ENCODE peak calls at places on chromosomes 3 and 15, in eight cellular contexts. T, Q, A, O, B, Z, H and K are unnamed samples.

GRCh38 chr3:180161770-180162169 is 125.0 kb upstream of the PEX5L start:
- DNase-seq in O (no peak), Z (no peak), H (no peak), T (no peak), Q (no peak), A (no peak), B (no peak), K (no peak)

GRCh38 chr3:14911651-14912050 is 35.7 kb upstream of the NR2C2 start:
- DNase-seq in Q (no peak), O (no peak), A (no peak), Z (no peak), B (no peak), T (no peak), H (no peak), K (no peak)

GRCh38 chr15:52114256-52114655 is 1.7 kb upstream of the BCL2L10 start:
- DNase-seq in O (no peak), Z (no peak), T (no peak), B (no peak), Q (no peak), A (no peak), H (no peak), K (no peak)

GRCh38 chr3:117526485-117527079 is 817.0 kb downstream of the TUSC7 start:
- DNase-seq in A (no peak), T (peak; percentile 34), H (peak; percentile 2), O (peak; percentile 9), B (peak; percentile 27), Z (peak; percentile 55), Q (no peak), K (peak; percentile 73)

GRCh38 chr3:188362405-188362831 is 208.5 kb downstream of the LPP start:
- DNase-seq in B (no peak), T (peak; percentile 92), O (no peak), H (peak; percentile 49), Q (no peak), Z (peak; percentile 69), A (no peak), K (no peak)

GRCh38 chr3:14324224-14324944 is 78.0 kb upstream of the SLC6A6 start:
- DNase-seq in B (no peak), H (peak; percentile 19), O (no peak), A (peak; percentile 68), Z (peak; percentile 13), Q (peak; percentile 43), T (peak; percentile 2), K (no peak)

GRCh38 chr15:29859981-29860745 is 37.9 kb upstream of the TJP1 start:
- DNase-seq in T (peak; percentile 69), Z (peak; percentile 84), A (no peak), H (no peak), B (no peak), O (no peak), Q (no peak), K (no peak)

GRCh38 chr15:38843736-38844590 is 279.3 kb upstream of the RASGRP1 start:
- DNase-seq in H (no peak), T (peak; percentile 61), O (no peak), B (no peak), Z (peak; percentile 81), A (no peak), Q (no peak), K (no peak)

GRCh38 chr3:106114220-106114619 is 245.4 kb upstream of the CBLB start:
- DNase-seq in Q (no peak), H (no peak), A (no peak), T (peak; percentile 34), Z (peak; percentile 21), O (no peak), B (no peak), K (no peak)

GRCh38 chr3:114994554-114995341 is 152.3 kb downstream of the ZBTB20 start:
- DNase-seq in T (no peak), H (no peak), O (no peak), Q (no peak), Z (no peak), A (no peak), B (no peak), K (no peak)

GRCh38 chr3:27213450-27213849 is 155.7 kb downstream of the NEK10 start:
- DNase-seq in H (no peak), T (no peak), O (no peak), Z (no peak), B (no peak), Q (no peak), A (no peak), K (no peak)

DNA sequence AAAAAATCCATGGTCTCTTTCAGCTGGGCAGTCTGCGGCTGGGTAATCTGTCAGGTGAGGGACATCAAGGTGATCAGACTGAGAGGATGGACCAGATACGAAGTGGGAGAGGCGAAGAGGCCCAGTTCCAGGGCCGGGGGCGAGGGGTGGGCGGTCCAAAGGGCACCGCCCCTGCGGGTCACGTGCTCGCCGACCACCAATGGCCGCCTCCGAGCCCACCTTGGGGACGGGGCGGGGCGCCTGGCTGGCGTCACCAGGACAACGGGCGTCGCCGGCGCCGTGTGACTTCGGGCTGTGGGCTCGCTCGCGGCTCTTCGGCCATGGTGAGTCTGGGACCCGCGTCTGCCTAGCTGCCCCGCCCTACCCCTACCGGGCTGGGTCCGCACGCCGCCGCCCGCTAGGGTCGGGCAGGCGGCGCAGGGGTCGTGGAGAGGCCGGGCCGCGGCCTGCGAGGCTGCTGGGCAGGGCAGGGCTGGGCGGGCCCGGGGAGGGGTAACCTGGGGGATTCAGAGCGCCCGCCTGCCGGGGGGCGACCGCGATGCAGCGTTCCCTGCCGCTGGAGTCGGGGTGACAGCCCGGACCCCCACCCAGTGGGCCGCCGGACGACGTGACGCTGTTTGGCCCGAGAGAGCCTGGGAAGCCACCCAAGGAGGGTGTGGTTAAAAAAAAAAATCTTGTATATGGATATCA is at the start of gene FBXL2:
- DNase-seq in A (peak; percentile 45), Q (peak; percentile 65), H (peak; percentile 57), Z (peak; percentile 49), B (peak; percentile 22), O (peak; percentile 93), T (peak; percentile 56), K (peak; percentile 90)
- TF ChIP-seq CTCF in A (no peak), Q (no peak), H (no peak), Z (no peak), B (no peak), O (no peak), T (no peak), K (no peak)

DNA sequence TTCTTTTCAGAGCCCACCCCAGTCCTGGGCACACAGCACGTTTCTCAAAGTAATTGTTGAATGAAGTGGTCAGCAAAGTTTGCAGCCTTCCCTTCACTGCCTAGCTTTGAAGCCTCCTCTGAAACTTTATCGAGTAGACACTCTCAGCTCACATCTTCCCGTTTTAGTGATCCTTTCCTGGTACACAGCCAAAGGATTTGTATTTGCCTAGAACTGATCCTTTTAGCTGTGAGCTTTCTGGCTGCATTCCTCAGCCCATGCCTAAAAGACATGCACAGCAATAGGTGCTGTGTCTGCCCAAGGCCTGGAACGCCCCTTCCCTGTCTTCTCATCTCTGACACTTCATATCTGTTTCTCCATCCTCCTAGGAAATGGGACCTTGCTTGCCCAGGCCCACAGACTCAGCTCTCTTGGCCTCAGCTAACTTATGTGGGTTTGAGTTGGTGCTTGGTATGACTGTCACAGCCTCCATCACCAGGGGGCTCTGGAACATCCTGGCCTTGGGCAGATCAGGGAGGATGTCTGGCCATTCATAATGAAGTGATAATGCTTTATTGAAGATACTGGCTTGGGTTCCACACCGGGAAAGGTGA is 156.8 kb upstream of the SMAD3 start:
- DNase-seq in Z (peak; percentile 30), Q (no peak), B (no peak), T (no peak), O (no peak), A (no peak), H (no peak), K (no peak)
- H3K27ac ChIP-seq in Z (peak overlapping the region; percentile 79), Q (no peak overlapping the region), B (no peak overlapping the region), T (no peak overlapping the region), O (no peak overlapping the region), A (peak overlapping the region; percentile 23), H (no peak overlapping the region), K (peak overlapping the region; percentile 30)

GRCh38 chr3:10981961-10982360 is 10.6 kb upstream of the SLC6A1 start:
- DNase-seq in T (peak; percentile 65), H (no peak), B (no peak), O (no peak), Z (no peak), Q (no peak), A (no peak), K (no peak)
- TF ChIP-seq CTCF in T (no peak), H (no peak), B (no peak), O (no peak), Z (no peak), Q (no peak), A (no peak), K (no peak)

GRCh38 chr3:69236808-69237707 is 114.7 kb upstream of the LMOD3 start:
- DNase-seq in Q (no peak), H (no peak), T (no peak), B (peak; percentile 55), Z (no peak), A (no peak), O (no peak), K (no peak)
- H3K27ac ChIP-seq in Q (peak overlapping the region; percentile 44), H (no peak overlapping the region), T (no peak overlapping the region), B (peak overlapping the region; percentile 31), Z (no peak overlapping the region), A (no peak overlapping the region), O (no peak overlapping the region), K (no peak overlapping the region)

DNA sequence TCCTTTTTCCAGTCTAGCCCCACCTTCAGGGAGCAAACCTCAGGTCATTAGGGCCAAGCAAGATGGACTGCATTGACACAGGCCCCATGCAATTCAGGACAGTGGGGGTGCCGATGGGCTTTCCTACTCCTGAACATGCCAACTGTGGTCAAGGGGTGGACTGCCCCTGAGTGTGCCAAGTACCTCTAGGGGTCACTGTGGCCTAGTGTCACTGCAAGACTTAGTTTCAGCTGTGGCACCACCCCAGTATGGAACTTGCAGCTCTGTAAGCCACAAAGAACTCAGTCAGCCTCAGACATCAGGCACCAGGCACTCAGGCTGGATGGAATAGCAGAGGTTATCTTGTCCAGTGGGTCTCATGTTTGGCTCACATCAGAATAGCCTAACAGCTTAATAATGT is 32.3 kb downstream of the EXOG start:
- DNase-seq in T (no peak), H (no peak), B (no peak), O (peak; percentile 70), A (no peak), Q (peak; percentile 63), Z (no peak), K (no peak)
- TF ChIP-seq CTCF in T (peak; percentile 11), H (peak; percentile 28), B (no peak), O (peak; percentile 73), A (peak; percentile 8), Q (no peak), Z (no peak), K (no peak)

GRCh38 chr3:141384575-141384974 is 16.3 kb downstream of the ZBTB38 start:
- DNase-seq in Q (no peak), T (no peak), A (no peak), B (no peak), H (no peak), Z (no peak), O (no peak), K (no peak)

GRCh38 chr3:141386080-141386594 is 17.8 kb downstream of the ZBTB38 start:
- DNase-seq in O (no peak), T (no peak), H (no peak), Z (no peak), A (no peak), Q (no peak), B (no peak), K (no peak)

GRCh38 chr3:141384157-141384556 is 15.9 kb downstream of the ZBTB38 start:
- DNase-seq in Z (peak; percentile 70), A (no peak), T (no peak), B (no peak), H (no peak), O (no peak), Q (no peak), K (no peak)

GRCh38 chr3:141386611-141387110 is 18.4 kb downstream of the ZBTB38 start:
- DNase-seq in B (no peak), O (peak; percentile 67), T (no peak), Q (no peak), Z (peak; percentile 83), H (no peak), A (no peak), K (no peak)

GRCh38 chr3:141385386-141386079 is 17.2 kb downstream of the ZBTB38 start:
- DNase-seq in Q (no peak), A (no peak), H (no peak), O (no peak), T (no peak), B (no peak), Z (peak; percentile 47), K (no peak)
- H3K27ac ChIP-seq in Q (no peak overlapping the region), A (no peak overlapping the region), H (no peak overlapping the region), O (peak overlapping the region; percentile 83), T (peak overlapping the region; percentile 53), B (no peak overlapping the region), Z (peak overlapping the region; percentile 92), K (peak overlapping the region; percentile 3)